ENCODE peak calls at places on chromosomes 6 and 20, in six cellular contexts. One of them, this sample, is unnamed. For H3K36me3 and H3K27me3, the result is how much of the 10 kb centered on the place peaks cover.

GRCh38 chr6:143517447-143517773 is 5.9 kb upstream of the FUCA2 start:
- DNase-seq in prostate gland: no peak
- DNase-seq in astrocyte: no peak
- DNase-seq in heart left ventricle: no peak
- DNase-seq in tibial artery: no peak
- DNase-seq in fibroblast of lung: no peak
- DNase-seq in this sample: no peak

GRCh38 chr6:100366419-100366818 is 98.3 kb downstream of the SIM1 start:
- DNase-seq in prostate gland: no peak
- DNase-seq in astrocyte: peak
- DNase-seq in heart left ventricle: no peak
- DNase-seq in tibial artery: no peak
- DNase-seq in fibroblast of lung: peak
- DNase-seq in this sample: no peak

GRCh38 chr20:58709013-58709702 is 16.6 kb downstream of the NPEPL1 start:
- DNase-seq in prostate gland: no peak
- DNase-seq in astrocyte: no peak
- DNase-seq in heart left ventricle: no peak
- DNase-seq in tibial artery: no peak
- DNase-seq in fibroblast of lung: no peak
- DNase-seq in this sample: no peak

GRCh38 chr20:60341062-60341461 is 382.8 kb downstream of the CDH26 start:
- DNase-seq in prostate gland: no peak
- DNase-seq in astrocyte: no peak
- DNase-seq in heart left ventricle: no peak
- DNase-seq in tibial artery: no peak
- DNase-seq in fibroblast of lung: no peak
- DNase-seq in this sample: no peak

GRCh38 chr20:20435453-20435852 is 67.5 kb downstream of the INSM1 start:
- DNase-seq in prostate gland: no peak
- DNase-seq in astrocyte: no peak
- DNase-seq in heart left ventricle: no peak
- DNase-seq in tibial artery: no peak
- DNase-seq in fibroblast of lung: no peak
- DNase-seq in this sample: no peak

GRCh38 chr20:34195355-34195754 is 45.9 kb upstream of the ASIP start:
- DNase-seq in prostate gland: no peak
- DNase-seq in astrocyte: no peak
- DNase-seq in heart left ventricle: no peak
- DNase-seq in tibial artery: no peak
- DNase-seq in fibroblast of lung: no peak
- DNase-seq in this sample: no peak

GRCh38 chr6:110090876-110091275 is 88.6 kb downstream of the WASF1 start:
- DNase-seq in prostate gland: no peak
- DNase-seq in astrocyte: no peak
- DNase-seq in heart left ventricle: no peak
- DNase-seq in tibial artery: no peak
- DNase-seq in fibroblast of lung: no peak
- DNase-seq in this sample: no peak

GRCh38 chr20:10427060-10427692 is 6.8 kb downstream of the MKKS start:
- DNase-seq in prostate gland: peak
- DNase-seq in astrocyte: peak
- DNase-seq in heart left ventricle: peak
- DNase-seq in tibial artery: no peak
- DNase-seq in fibroblast of lung: peak
- DNase-seq in this sample: no peak

GRCh38 chr6:150886155-150886554 is 20.7 kb downstream of the MTHFD1L start:
- DNase-seq in prostate gland: no peak
- DNase-seq in astrocyte: no peak
- DNase-seq in heart left ventricle: no peak
- DNase-seq in tibial artery: peak
- DNase-seq in fibroblast of lung: no peak
- DNase-seq in this sample: no peak
- H3K36me3 ChIP-seq in prostate gland: under half
- H3K36me3 ChIP-seq in astrocyte: under half
- H3K36me3 ChIP-seq in heart left ventricle: under half
- H3K36me3 ChIP-seq in tibial artery: under half
- H3K36me3 ChIP-seq in fibroblast of lung: under half
- H3K36me3 ChIP-seq in this sample: under half

GRCh38 chr20:62354031-62354808 is 12.9 kb downstream of the LAMA5 start:
- DNase-seq in prostate gland: no peak
- DNase-seq in astrocyte: no peak
- DNase-seq in heart left ventricle: no peak
- DNase-seq in tibial artery: no peak
- DNase-seq in fibroblast of lung: no peak
- DNase-seq in this sample: no peak
- H3K4me3 ChIP-seq in prostate gland: no peak
- H3K4me3 ChIP-seq in astrocyte: no peak
- H3K4me3 ChIP-seq in heart left ventricle: no peak
- H3K4me3 ChIP-seq in tibial artery: peak
- H3K4me3 ChIP-seq in fibroblast of lung: no peak
- H3K4me3 ChIP-seq in this sample: no peak

DNA sequence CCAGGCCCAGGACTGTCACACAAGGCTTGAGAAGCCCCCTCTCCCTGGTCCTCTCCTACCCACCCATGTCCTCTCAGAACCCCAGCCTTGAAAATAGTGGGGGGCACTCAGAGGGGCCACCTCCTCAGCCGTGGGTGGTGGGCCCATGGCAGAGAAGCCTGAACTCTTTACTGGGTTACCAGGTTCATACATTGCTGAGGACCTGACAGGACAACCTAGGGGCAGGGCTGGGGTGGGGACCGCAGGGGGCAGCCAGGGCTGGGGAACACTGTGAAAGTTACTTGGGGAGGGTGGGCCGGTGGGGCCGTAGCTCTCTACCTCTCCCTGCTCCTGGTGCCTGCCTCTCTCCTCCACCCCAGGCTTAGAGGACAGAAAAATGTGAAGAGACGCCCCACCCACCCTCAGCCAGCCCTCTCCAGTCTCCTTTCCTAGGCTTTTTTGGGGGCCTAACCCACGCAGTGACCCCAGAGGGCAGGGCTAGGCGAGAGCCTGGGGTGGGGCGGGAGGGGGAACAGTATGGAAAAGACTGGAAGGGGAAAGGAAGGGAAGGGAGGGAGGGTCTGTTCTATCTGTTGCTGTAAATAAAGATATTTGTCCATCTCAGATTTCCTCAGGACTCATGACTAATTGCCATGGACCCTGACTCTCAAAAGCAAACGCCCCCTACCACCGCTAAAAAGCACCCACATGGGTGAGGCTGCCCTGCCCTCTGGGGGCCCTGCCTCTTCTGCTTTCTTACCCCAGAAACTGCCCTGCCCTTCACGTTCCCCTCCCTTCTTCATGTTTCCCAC is 15.6 kb downstream of the MDFI start:
- DNase-seq in prostate gland: no peak
- DNase-seq in astrocyte: no peak
- DNase-seq in heart left ventricle: no peak
- DNase-seq in tibial artery: no peak
- DNase-seq in fibroblast of lung: no peak
- DNase-seq in this sample: no peak
- H3K27me3 ChIP-seq in prostate gland: under half
- H3K27me3 ChIP-seq in astrocyte: under half
- H3K27me3 ChIP-seq in heart left ventricle: under half
- H3K27me3 ChIP-seq in tibial artery: under half
- H3K27me3 ChIP-seq in fibroblast of lung: under half
- H3K27me3 ChIP-seq in this sample: under half

GRCh38 chr6:33679761-33680160 is 31.7 kb downstream of the UQCC2 start:
- DNase-seq in prostate gland: no peak
- DNase-seq in astrocyte: no peak
- DNase-seq in heart left ventricle: no peak
- DNase-seq in tibial artery: no peak
- DNase-seq in fibroblast of lung: no peak
- DNase-seq in this sample: no peak
- H3K36me3 ChIP-seq in prostate gland: under half
- H3K36me3 ChIP-seq in astrocyte: under half
- H3K36me3 ChIP-seq in heart left ventricle: half or more
- H3K36me3 ChIP-seq in tibial artery: under half
- H3K36me3 ChIP-seq in fibroblast of lung: under half
- H3K36me3 ChIP-seq in this sample: under half

DNA sequence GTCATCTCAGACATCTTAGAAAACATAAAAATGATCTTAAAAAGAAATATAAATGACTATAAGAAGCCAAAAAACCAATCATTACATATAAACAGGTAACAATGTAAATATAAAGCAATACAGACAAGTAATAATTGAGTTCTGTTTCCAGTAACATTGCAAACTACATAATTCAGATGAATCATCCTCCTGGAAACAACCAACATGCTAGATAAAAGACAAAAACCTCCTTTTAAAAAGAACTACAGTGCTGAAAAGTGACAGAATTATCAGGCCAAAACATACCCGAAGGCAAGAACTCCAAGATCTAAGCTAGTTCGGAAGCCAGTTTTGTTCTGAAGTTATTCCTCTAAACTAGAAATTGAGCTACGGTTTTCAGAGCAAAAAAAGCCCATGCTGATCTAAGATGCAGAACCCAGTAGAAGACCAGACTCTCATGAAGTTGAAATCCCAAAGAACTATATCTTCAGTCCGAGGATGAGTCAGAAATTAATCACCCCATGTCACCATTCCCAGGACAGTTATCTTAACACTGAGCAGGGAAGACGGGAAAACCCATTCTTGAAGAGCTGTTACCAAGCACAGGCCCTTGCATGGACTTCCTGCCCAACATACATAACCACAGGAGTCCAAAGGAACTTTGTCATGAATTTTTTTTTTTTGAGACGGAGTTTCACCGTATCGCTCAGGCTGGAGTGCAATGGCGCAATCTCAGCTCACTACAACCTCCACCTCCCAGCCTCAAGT is 9.8 kb downstream of the PGM3 start:
- DNase-seq in prostate gland: no peak
- DNase-seq in astrocyte: peak
- DNase-seq in heart left ventricle: no peak
- DNase-seq in tibial artery: no peak
- DNase-seq in fibroblast of lung: peak
- DNase-seq in this sample: peak
- H3K4me3 ChIP-seq in prostate gland: no peak
- H3K4me3 ChIP-seq in astrocyte: no peak
- H3K4me3 ChIP-seq in heart left ventricle: no peak
- H3K4me3 ChIP-seq in tibial artery: no peak
- H3K4me3 ChIP-seq in fibroblast of lung: no peak
- H3K4me3 ChIP-seq in this sample: no peak

GRCh38 chr20:63473555-63474449 is 1.3 kb upstream of the KCNQ2 start:
- DNase-seq in prostate gland: no peak
- DNase-seq in astrocyte: no peak
- DNase-seq in heart left ventricle: no peak
- DNase-seq in tibial artery: no peak
- DNase-seq in fibroblast of lung: no peak
- DNase-seq in this sample: no peak
- H3K27me3 ChIP-seq in prostate gland: under half
- H3K27me3 ChIP-seq in astrocyte: under half
- H3K27me3 ChIP-seq in heart left ventricle: half or more
- H3K27me3 ChIP-seq in tibial artery: half or more
- H3K27me3 ChIP-seq in fibroblast of lung: under half
- H3K27me3 ChIP-seq in this sample: under half

GRCh38 chr20:46963196-46963529 is 68.5 kb downstream of the EYA2 start:
- DNase-seq in prostate gland: peak
- DNase-seq in astrocyte: no peak
- DNase-seq in heart left ventricle: no peak
- DNase-seq in tibial artery: no peak
- DNase-seq in fibroblast of lung: no peak
- DNase-seq in this sample: no peak

GRCh38 chr20:46959081-46959692 is 64.5 kb downstream of the EYA2 start:
- DNase-seq in prostate gland: no peak
- DNase-seq in astrocyte: peak
- DNase-seq in heart left ventricle: no peak
- DNase-seq in tibial artery: no peak
- DNase-seq in fibroblast of lung: peak
- DNase-seq in this sample: peak

GRCh38 chr20:46960536-46960935 is 65.9 kb downstream of the EYA2 start:
- DNase-seq in prostate gland: no peak
- DNase-seq in astrocyte: no peak
- DNase-seq in heart left ventricle: no peak
- DNase-seq in tibial artery: no peak
- DNase-seq in fibroblast of lung: no peak
- DNase-seq in this sample: no peak

GRCh38 chr20:46962452-46963195 is 68.0 kb downstream of the EYA2 start:
- DNase-seq in prostate gland: no peak
- DNase-seq in astrocyte: no peak
- DNase-seq in heart left ventricle: no peak
- DNase-seq in tibial artery: no peak
- DNase-seq in fibroblast of lung: no peak
- DNase-seq in this sample: no peak

DNA sequence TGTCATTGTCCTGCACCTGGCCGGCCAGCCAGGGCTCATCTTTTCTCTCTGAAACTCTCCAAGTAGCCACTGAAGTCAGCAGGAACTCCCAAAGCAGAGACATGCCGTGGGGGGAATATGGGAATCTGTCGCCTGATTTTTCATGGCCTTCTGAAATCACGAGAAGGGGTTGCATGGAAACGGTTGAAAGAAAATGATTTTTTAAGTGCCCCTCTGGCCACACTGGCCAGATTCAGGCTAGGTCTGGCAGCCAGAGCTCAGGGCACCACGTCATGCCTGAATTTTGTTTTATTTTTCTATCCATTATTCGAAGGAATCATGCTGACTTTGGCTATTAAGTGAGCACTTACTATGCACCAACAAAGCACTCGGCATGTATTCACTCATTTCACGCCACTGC is 65.2 kb downstream of the EYA2 start:
- DNase-seq in prostate gland: no peak
- DNase-seq in astrocyte: no peak
- DNase-seq in heart left ventricle: no peak
- DNase-seq in tibial artery: no peak
- DNase-seq in fibroblast of lung: no peak
- DNase-seq in this sample: no peak
- H3K36me3 ChIP-seq in prostate gland: under half
- H3K36me3 ChIP-seq in astrocyte: under half
- H3K36me3 ChIP-seq in heart left ventricle: under half
- H3K36me3 ChIP-seq in tibial artery: under half
- H3K36me3 ChIP-seq in fibroblast of lung: under half
- H3K36me3 ChIP-seq in this sample: under half

DNA sequence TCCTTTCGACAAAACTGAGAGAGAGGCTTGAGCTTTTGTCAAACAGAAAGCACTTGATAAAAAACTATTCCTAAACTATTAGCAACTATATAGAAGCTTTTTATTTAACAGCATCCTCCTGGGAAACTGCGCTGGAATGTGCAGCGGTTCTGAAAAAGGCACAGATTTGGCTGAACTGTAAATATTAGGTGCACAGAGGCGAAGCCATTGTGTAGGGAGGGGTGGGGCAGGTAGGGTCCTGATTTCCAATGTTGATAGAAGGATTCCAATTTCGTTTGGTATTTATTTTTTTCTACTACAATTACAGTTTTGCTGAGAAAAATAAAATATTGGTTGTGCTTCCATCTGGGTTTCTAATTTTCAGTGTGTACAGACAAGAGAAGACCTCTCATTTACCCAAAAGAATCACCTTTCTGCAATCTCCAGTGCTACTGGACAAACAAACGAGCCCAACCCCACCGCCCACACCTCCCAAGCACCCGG is 688 bp upstream of the SH3BGRL2 start:
- DNase-seq in prostate gland: no peak
- DNase-seq in astrocyte: no peak
- DNase-seq in heart left ventricle: no peak
- DNase-seq in tibial artery: no peak
- DNase-seq in fibroblast of lung: no peak
- DNase-seq in this sample: no peak
- H3K4me3 ChIP-seq in prostate gland: peak
- H3K4me3 ChIP-seq in astrocyte: peak
- H3K4me3 ChIP-seq in heart left ventricle: peak
- H3K4me3 ChIP-seq in tibial artery: peak
- H3K4me3 ChIP-seq in fibroblast of lung: peak
- H3K4me3 ChIP-seq in this sample: peak

GRCh38 chr20:32021091-32021490 is 10.9 kb downstream of the CCM2L start:
- DNase-seq in prostate gland: no peak
- DNase-seq in astrocyte: no peak
- DNase-seq in heart left ventricle: no peak
- DNase-seq in tibial artery: peak
- DNase-seq in fibroblast of lung: peak
- DNase-seq in this sample: no peak
- H3K27me3 ChIP-seq in prostate gland: under half
- H3K27me3 ChIP-seq in astrocyte: half or more
- H3K27me3 ChIP-seq in heart left ventricle: half or more
- H3K27me3 ChIP-seq in tibial artery: half or more
- H3K27me3 ChIP-seq in fibroblast of lung: under half
- H3K27me3 ChIP-seq in this sample: under half

This sample was measured in BJ.